ENCODE peak calls at places on chromosomes 11 and 22, in six cellular contexts. V is endothelial cell; X is CD4-positive, alpha-beta T cell; L is K562; B is GM12865; N is CD8-positive, alpha-beta T cell. C is an unnamed sample.

GRCh38 chr11:117201516-117201866 is 2.3 kb downstream of the TAGLN start:
- DNase-seq in B (no peak), X (no peak), L (no peak), V (no peak), N (no peak), C (no peak)

GRCh38 chr22:34645375-34645774 is 420.6 kb upstream of the ISX start:
- DNase-seq in L (no peak), V (no peak), N (no peak), B (no peak), X (no peak), C (peak)

GRCh38 chr11:71183878-71184277 is 68.5 kb downstream of the SHANK2 start:
- DNase-seq in V (no peak), B (no peak), X (no peak), N (no peak), L (no peak), C (no peak)

GRCh38 chr11:132838621-132839020 is 693.7 kb downstream of the OPCML start:
- DNase-seq in X (no peak), L (no peak), B (no peak), V (no peak), N (no peak), C (no peak)

GRCh38 chr11:23956586-23956985 is 540.3 kb upstream of the LUZP2 start:
- DNase-seq in V (no peak), B (no peak), N (no peak), L (no peak), X (no peak), C (no peak)

GRCh38 chr11:78027759-78028158 is 4.7 kb upstream of the KCTD14 start:
- DNase-seq in V (no peak), B (no peak), N (no peak), L (no peak), X (no peak), C (no peak)

GRCh38 chr11:58573451-58574104 is 2.1 kb downstream of the LPXN start:
- DNase-seq in B (peak), L (no peak), X (peak), N (no peak), V (no peak), C (no peak)

GRCh38 chr11:70532728-70533127 is 134.4 kb downstream of the CTTN start:
- DNase-seq in N (no peak), B (no peak), X (no peak), L (no peak), V (peak), C (no peak)

GRCh38 chr11:30568933-30569332 is 17.2 kb downstream of the MPPED2 start:
- DNase-seq in V (no peak), B (no peak), X (no peak), L (no peak), N (no peak), C (no peak)

GRCh38 chr11:30445056-30445455 is 122.2 kb downstream of the ARL14EP start:
- DNase-seq in L (no peak), V (no peak), X (no peak), N (no peak), B (no peak), C (no peak)

GRCh38 chr11:86477495-86478155 is 102.9 kb downstream of the CCDC81 start:
- DNase-seq in V (no peak), B (no peak), L (peak), X (no peak), N (no peak), C (no peak)

GRCh38 chr11:102928247-102928646 is 27.3 kb downstream of the MMP13 start:
- DNase-seq in X (no peak), N (no peak), B (no peak), V (no peak), L (no peak), C (no peak)

GRCh38 chr22:19853058-19853878 is 1.4 kb downstream of the GNB1L start:
- DNase-seq in L (peak), B (no peak), N (no peak), V (no peak), X (no peak), C (no peak)

GRCh38 chr11:80383655-80384054 is 942.8 kb upstream of the TENM4 start:
- DNase-seq in B (no peak), V (no peak), X (no peak), N (no peak), L (no peak), C (no peak)

GRCh38 chr11:28476864-28477263 is 368.7 kb downstream of the METTL15 start:
- DNase-seq in N (no peak), V (no peak), B (no peak), L (no peak), X (no peak), C (no peak)

GRCh38 chr11:27100534-27100933 is 59.9 kb downstream of the BBOX1 start:
- DNase-seq in B (no peak), L (no peak), V (no peak), N (no peak), X (no peak), C (no peak)

GRCh38 chr11:38476808-38477565 is 1879.0 kb upstream of the RAG2 start:
- DNase-seq in B (no peak), N (no peak), V (no peak), L (no peak), X (no peak), C (no peak)

GRCh38 chr11:396948-397548 is 3.0 kb downstream of the PKP3 start:
- DNase-seq in L (no peak), B (peak), V (no peak), X (no peak), N (no peak), C (no peak)

GRCh38 chr22:26056455-26056854 is 112.8 kb upstream of the SEZ6L start:
- DNase-seq in V (no peak), X (no peak), B (no peak), L (no peak), N (no peak), C (no peak)

GRCh38 chr11:1573077-1573846 is 1.2 kb upstream of the DUSP8 start:
- DNase-seq in N (no peak), B (no peak), X (no peak), V (peak), L (no peak), C (no peak)

GRCh38 chr11:30143098-30143705 is 87.6 kb upstream of the FSHB start:
- DNase-seq in L (peak), X (no peak), N (no peak), V (peak), B (peak), C (peak)

GRCh38 chr11:43825217-43825816 is 55.3 kb upstream of the ALKBH3 start:
- DNase-seq in V (peak), N (no peak), X (no peak), B (no peak), L (peak), C (no peak)

DNA sequence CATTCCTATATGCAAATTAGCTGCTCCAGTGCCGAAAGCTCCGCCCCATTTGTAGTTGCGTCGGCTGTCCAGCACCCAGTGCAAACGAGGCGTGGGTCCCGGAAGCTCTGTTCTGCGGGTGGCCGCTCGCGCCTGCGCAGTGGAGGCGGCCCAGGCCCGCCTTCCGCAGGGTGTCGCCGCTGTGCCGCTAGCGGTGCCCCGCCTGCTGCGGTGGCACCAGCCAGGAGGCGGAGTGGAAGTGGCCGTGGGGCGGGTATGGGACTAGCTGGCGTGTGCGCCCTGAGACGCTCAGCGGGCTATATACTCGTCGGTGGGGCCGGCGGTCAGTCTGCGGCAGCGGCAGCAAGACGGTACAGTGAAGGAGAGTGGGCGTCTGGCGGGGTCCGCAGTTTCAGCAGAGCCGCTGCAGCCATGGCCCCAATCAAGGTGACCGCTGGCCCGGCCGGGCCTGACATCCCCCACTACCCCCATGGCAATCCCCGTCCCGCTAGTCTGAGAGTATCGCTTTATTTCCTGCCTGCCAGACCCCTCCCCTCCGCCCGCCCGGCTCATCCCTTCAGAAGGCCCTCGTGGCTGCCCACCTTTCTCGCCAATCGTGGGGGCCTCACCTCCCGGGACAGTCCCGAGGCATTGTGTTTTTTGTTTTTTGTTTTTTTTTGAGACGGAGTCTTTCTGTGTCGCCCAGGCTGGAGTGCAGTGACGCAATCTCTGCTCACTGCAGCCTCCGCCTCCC is at the start of gene PRDX5:
- DNase-seq in L (peak), V (peak), X (peak), B (peak), N (peak), C (peak)
- TF ChIP-seq CTCF in L (peak), V (no peak), X (peak), B (peak), N (no peak), C (no peak)

GRCh38 chr11:34209809-34210208 is 104.4 kb downstream of the NAT10 start:
- DNase-seq in L (no peak), B (no peak), X (no peak), N (no peak), V (no peak), C (no peak)
- TF ChIP-seq CTCF in L (no peak), B (no peak), X (no peak), N (no peak), V (no peak), C (no peak)

GRCh38 chr11:68958211-68958610 is 22.6 kb downstream of the MRGPRD start:
- DNase-seq in V (no peak), X (no peak), N (no peak), L (no peak), B (no peak), C (no peak)

GRCh38 chr11:68959465-68960298 is 21.1 kb downstream of the MRGPRD start:
- DNase-seq in N (no peak), L (no peak), B (no peak), V (no peak), X (no peak), C (no peak)

GRCh38 chr11:68956547-68957254 is 24.1 kb downstream of the MRGPRD start:
- DNase-seq in X (no peak), B (no peak), N (no peak), V (no peak), L (no peak), C (no peak)

GRCh38 chr11:68954970-68955958 is 25.5 kb downstream of the MRGPRD start:
- DNase-seq in B (no peak), V (no peak), X (no peak), N (no peak), L (peak), C (no peak)

DNA sequence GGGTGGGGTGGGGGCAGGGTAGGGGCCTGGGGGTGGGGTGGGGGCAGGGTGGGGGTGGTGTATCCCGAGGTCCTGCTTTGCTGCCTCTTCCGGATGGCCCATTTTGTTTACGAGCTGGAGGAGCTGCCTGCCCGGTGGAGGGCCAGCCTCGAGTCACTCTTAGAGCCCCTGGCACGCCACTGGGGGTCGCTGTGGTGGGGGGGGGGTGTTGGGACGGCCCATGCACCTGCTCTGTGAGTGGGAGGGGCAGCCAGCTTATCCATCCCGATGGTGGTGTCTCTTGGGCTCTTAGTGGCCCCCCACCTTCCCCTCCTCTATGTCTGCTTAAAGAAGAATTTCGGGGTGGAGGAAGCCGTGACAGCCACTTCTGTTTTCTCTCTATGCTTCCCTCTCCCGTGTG is 24.6 kb downstream of the MRGPRD start:
- DNase-seq in B (peak), V (peak), N (peak), X (no peak), L (peak), C (peak)
- TF ChIP-seq CTCF in B (peak), V (no peak), N (no peak), X (no peak), L (peak), C (peak)

GRCh38 chr11:123301696-123302400 is 106.8 kb upstream of the CLMP start:
- DNase-seq in B (peak), X (peak), N (peak), V (peak), L (peak), C (peak)

GRCh38 chr11:123303924-123304323 is 108.9 kb upstream of the CLMP start:
- DNase-seq in X (no peak), B (peak), L (no peak), V (no peak), N (no peak), C (no peak)

GRCh38 chr11:123300874-123301695 is 106.0 kb upstream of the CLMP start:
- DNase-seq in L (peak), N (no peak), V (no peak), B (peak), X (no peak), C (no peak)

GRCh38 chr11:123304828-123305530 is 109.9 kb upstream of the CLMP start:
- DNase-seq in L (no peak), B (peak), X (no peak), N (no peak), V (no peak), C (no peak)

DNA sequence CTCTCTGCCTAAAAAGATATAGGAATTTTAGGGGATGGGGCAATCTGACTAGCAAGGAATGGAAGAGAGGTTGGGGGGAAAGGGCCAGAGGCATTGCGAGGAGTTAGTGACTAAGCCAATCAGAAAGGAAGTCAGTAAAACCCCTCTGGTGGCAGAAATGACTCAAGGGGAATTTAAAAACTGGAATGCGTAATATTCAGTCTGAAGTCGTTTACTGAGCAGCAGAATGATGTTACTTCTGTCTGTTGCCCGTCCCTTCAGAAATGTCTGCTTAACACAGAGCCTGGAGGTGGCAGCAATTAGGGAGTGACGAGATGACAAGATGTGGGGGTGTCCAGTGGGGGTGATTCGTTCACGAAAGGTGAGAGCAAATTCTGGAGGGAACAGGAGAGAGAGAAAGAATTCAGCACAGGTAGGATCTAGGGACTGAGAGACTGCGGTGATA is 107.7 kb upstream of the CLMP start:
- DNase-seq in B (peak), L (no peak), N (no peak), V (no peak), X (no peak), C (no peak)
- TF ChIP-seq CTCF in B (no peak), L (no peak), N (no peak), V (no peak), X (no peak), C (peak)

DNA sequence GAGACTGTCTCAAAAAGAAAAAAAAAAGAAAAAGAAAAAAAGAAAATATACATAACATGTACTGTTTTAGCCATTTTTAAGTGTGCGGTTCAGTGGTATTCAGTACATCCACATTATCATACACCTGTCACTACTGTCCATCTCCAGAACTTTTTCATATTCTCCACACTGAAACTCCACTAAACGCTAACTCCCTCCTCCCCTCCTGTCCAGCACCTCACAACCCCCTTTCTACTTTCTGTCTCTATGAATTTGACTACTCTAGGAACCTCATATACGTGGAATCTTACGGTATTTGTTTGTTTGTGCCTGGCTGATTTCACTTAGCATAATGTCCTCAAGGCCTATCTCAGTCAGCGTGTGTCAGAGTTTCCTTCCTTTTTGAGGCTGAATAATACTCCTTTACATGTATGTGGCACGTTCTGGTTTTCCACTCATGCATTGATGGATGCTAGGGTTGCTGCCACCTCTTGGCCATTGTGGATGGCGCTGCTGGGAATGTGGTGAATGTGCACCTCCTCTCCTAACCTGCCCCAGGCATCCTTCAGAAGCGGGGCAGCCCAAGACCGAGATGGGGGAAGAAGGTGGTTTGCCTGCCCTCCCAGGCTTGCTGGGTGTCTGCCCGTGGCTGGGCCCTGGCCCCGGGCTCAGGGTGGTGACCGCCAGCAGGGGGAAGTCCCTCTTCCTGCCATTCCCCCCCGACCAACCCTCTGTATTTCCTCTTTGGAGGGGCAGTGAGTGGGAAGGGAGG is 60.5 kb downstream of the BCR start:
- DNase-seq in V (no peak), X (no peak), N (no peak), B (peak), L (peak), C (no peak)
- TF ChIP-seq CTCF in V (no peak), X (no peak), N (no peak), B (no peak), L (no peak), C (no peak)

GRCh38 chr11:84899134-84899533 is 728.0 kb downstream of the DLG2 start:
- DNase-seq in B (no peak), L (no peak), N (no peak), X (no peak), V (no peak), C (no peak)

GRCh38 chr11:84901986-84902385 is 725.2 kb downstream of the DLG2 start:
- DNase-seq in L (no peak), X (no peak), V (no peak), N (no peak), B (no peak), C (no peak)

GRCh38 chr11:84902445-84902844 is 724.7 kb downstream of the DLG2 start:
- DNase-seq in B (no peak), X (no peak), V (no peak), N (no peak), L (no peak), C (no peak)

GRCh38 chr11:84894666-84895065 is 732.5 kb downstream of the DLG2 start:
- DNase-seq in V (no peak), N (no peak), B (no peak), L (no peak), X (no peak), C (no peak)

DNA sequence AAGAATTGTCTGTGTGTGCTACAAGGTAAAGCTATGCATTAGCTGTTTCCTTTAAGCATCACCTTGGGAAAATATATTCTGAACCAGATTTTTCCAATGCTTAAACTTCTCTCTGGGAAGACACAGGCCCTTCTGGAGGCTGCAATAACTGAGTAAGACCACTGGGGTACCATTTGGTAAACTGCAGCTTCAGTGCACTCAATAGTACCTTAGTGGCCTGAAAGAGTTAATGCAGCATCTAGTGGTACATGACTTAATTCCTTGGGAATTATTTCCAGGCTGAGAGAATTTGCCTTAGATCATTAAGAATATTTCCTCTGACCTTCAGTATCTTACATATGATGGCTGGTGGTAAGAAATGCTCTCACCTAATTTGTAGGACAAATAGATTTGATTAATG is 727.4 kb downstream of the DLG2 start:
- DNase-seq in X (no peak), V (no peak), B (peak), L (no peak), N (no peak), C (no peak)
- TF ChIP-seq CTCF in X (no peak), V (peak), B (peak), L (no peak), N (no peak), C (peak)

GRCh38 chr22:39530136-39530535 is 2.4 kb downstream of the RPS19BP1 start:
- DNase-seq in B (no peak), L (no peak), X (no peak), N (no peak), V (no peak), C (no peak)

GRCh38 chr22:39530692-39531331 is 1.7 kb downstream of the RPS19BP1 start:
- DNase-seq in B (peak), V (no peak), N (no peak), L (peak), X (no peak), C (peak)

GRCh38 chr22:39534092-39534506 is 1.6 kb upstream of the RPS19BP1 start:
- DNase-seq in L (no peak), V (no peak), N (no peak), B (peak), X (no peak), C (no peak)

GRCh38 chr22:39534591-39535301 is 2.2 kb upstream of the RPS19BP1 start:
- DNase-seq in L (peak), V (peak), N (peak), X (peak), B (peak), C (peak)

DNA sequence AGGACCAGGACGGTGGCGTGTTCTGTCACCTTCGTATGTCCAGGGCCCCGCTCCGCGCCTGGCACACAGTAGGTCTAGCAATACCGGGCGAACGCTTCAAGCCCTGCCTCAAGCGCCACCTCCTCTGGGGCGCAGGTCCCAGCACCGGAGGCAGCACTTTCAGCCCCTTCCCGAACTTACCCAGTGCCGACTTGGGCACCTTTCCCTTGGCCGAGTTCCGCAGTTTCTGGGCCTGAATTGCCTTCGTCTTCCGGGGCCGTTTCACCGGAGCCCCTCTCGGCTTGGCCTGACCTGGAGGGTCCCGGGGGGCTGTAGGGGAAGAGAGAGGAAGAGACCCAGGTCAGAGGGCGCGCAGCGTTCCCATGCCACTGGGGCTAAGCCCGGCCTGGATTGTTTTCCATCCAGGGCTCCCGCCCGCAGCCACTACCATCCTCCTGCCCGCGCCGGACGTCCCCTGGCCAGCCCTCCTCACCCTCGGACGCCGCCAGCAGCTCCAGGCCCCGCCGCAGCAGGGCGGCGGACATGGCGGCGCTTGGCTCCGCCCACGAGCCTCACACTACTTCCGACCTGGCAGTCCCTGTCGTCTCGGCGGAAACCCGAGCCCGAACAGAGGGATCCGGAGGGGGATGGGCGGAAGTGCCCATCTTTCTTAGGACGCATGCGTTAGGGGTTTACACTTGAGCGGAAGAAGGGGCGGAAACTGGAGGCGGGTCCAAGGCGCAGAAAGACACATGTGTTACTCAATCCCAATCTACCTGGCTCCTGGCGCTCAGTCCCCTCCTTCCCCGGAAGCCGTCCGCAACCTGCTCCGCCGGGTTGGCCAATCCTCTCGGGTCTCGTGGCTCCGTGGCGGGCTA is at the start of gene RPS19BP1:
- DNase-seq in V (peak), X (peak), L (peak), N (peak), B (peak), C (peak)
- TF ChIP-seq CTCF in V (no peak), X (no peak), L (no peak), N (no peak), B (no peak), C (no peak)